ENCODE peak calls at places on chromosomes 3 and 15, in ten cellular contexts. One of them, this sample, is unnamed.

GRCh38 chr3:181265750-181266333 is 276.3 kb upstream of the DNAJC19 start:
- DNase-seq in stomach: no peak
- DNase-seq in HCT116: no peak
- DNase-seq in GM23338: no peak
- DNase-seq in K562: no peak
- DNase-seq in HepG2: no peak
- DNase-seq in SK-N-MC: no peak
- DNase-seq in HL-60: no peak
- DNase-seq in Panc1: no peak
- DNase-seq in transverse colon: no peak
- DNase-seq in this sample: peak

GRCh38 chr3:67093315-67093714 is 95.2 kb downstream of the KBTBD8 start:
- DNase-seq in HL-60: no peak
- DNase-seq in Panc1: no peak
- DNase-seq in SK-N-MC: no peak
- DNase-seq in transverse colon: no peak
- DNase-seq in stomach: no peak
- DNase-seq in HCT116: no peak
- DNase-seq in K562: no peak
- DNase-seq in GM23338: no peak
- DNase-seq in HepG2: no peak
- DNase-seq in this sample: no peak

GRCh38 chr15:100383302-100384107 is 41.7 kb upstream of the ADAMTS17 start:
- DNase-seq in HepG2: peak
- DNase-seq in HL-60: peak
- DNase-seq in GM23338: peak
- DNase-seq in stomach: no peak
- DNase-seq in transverse colon: peak
- DNase-seq in HCT116: peak
- DNase-seq in SK-N-MC: no peak
- DNase-seq in Panc1: no peak
- DNase-seq in K562: no peak
- DNase-seq in this sample: no peak

GRCh38 chr3:179015551-179016020 is 56.0 kb downstream of the ZMAT3 start:
- DNase-seq in HL-60: peak
- DNase-seq in HepG2: peak
- DNase-seq in transverse colon: peak
- DNase-seq in SK-N-MC: peak
- DNase-seq in stomach: peak
- DNase-seq in K562: peak
- DNase-seq in GM23338: peak
- DNase-seq in Panc1: peak
- DNase-seq in HCT116: peak
- DNase-seq in this sample: peak

GRCh38 chr15:71634820-71635219 is 175.5 kb upstream of the NR2E3 start:
- DNase-seq in HL-60: no peak
- DNase-seq in K562: no peak
- DNase-seq in GM23338: no peak
- DNase-seq in Panc1: no peak
- DNase-seq in stomach: no peak
- DNase-seq in transverse colon: no peak
- DNase-seq in HepG2: no peak
- DNase-seq in HCT116: no peak
- DNase-seq in SK-N-MC: no peak
- DNase-seq in this sample: peak

GRCh38 chr3:8237893-8238292 is 263.7 kb upstream of the LMCD1 start:
- DNase-seq in GM23338: no peak
- DNase-seq in HL-60: no peak
- DNase-seq in K562: no peak
- DNase-seq in HepG2: no peak
- DNase-seq in Panc1: no peak
- DNase-seq in transverse colon: no peak
- DNase-seq in stomach: no peak
- DNase-seq in HCT116: no peak
- DNase-seq in SK-N-MC: peak
- DNase-seq in this sample: no peak

GRCh38 chr15:99592135-99592845 is 26.5 kb downstream of the MEF2A start:
- DNase-seq in HL-60: no peak
- DNase-seq in GM23338: no peak
- DNase-seq in transverse colon: no peak
- DNase-seq in K562: no peak
- DNase-seq in SK-N-MC: peak
- DNase-seq in HepG2: no peak
- DNase-seq in Panc1: no peak
- DNase-seq in stomach: no peak
- DNase-seq in HCT116: no peak
- DNase-seq in this sample: peak

GRCh38 chr15:53759333-53759975 is at the start of gene WDR72:
- DNase-seq in Panc1: no peak
- DNase-seq in HepG2: no peak
- DNase-seq in transverse colon: peak
- DNase-seq in SK-N-MC: no peak
- DNase-seq in HCT116: no peak
- DNase-seq in HL-60: no peak
- DNase-seq in GM23338: peak
- DNase-seq in K562: peak
- DNase-seq in stomach: no peak
- DNase-seq in this sample: no peak

GRCh38 chr3:4751057-4752051 is 227.9 kb upstream of the BHLHE40 start:
- DNase-seq in SK-N-MC: no peak
- DNase-seq in K562: no peak
- DNase-seq in stomach: no peak
- DNase-seq in transverse colon: no peak
- DNase-seq in GM23338: no peak
- DNase-seq in HCT116: no peak
- DNase-seq in HL-60: peak
- DNase-seq in Panc1: no peak
- DNase-seq in HepG2: peak
- DNase-seq in this sample: peak

GRCh38 chr3:4752201-4753072 is 226.8 kb upstream of the BHLHE40 start:
- DNase-seq in K562: no peak
- DNase-seq in HCT116: no peak
- DNase-seq in SK-N-MC: no peak
- DNase-seq in GM23338: no peak
- DNase-seq in transverse colon: peak
- DNase-seq in HepG2: peak
- DNase-seq in stomach: no peak
- DNase-seq in HL-60: peak
- DNase-seq in Panc1: no peak
- DNase-seq in this sample: no peak

GRCh38 chr3:4749567-4750002 is 229.7 kb upstream of the BHLHE40 start:
- DNase-seq in K562: no peak
- DNase-seq in SK-N-MC: no peak
- DNase-seq in GM23338: no peak
- DNase-seq in stomach: no peak
- DNase-seq in Panc1: no peak
- DNase-seq in HepG2: no peak
- DNase-seq in HCT116: no peak
- DNase-seq in transverse colon: no peak
- DNase-seq in HL-60: no peak
- DNase-seq in this sample: no peak

GRCh38 chr3:4748701-4749378 is 230.4 kb upstream of the BHLHE40 start:
- DNase-seq in HL-60: no peak
- DNase-seq in transverse colon: no peak
- DNase-seq in stomach: no peak
- DNase-seq in Panc1: no peak
- DNase-seq in HCT116: no peak
- DNase-seq in K562: no peak
- DNase-seq in SK-N-MC: no peak
- DNase-seq in GM23338: no peak
- DNase-seq in HepG2: peak
- DNase-seq in this sample: no peak

DNA sequence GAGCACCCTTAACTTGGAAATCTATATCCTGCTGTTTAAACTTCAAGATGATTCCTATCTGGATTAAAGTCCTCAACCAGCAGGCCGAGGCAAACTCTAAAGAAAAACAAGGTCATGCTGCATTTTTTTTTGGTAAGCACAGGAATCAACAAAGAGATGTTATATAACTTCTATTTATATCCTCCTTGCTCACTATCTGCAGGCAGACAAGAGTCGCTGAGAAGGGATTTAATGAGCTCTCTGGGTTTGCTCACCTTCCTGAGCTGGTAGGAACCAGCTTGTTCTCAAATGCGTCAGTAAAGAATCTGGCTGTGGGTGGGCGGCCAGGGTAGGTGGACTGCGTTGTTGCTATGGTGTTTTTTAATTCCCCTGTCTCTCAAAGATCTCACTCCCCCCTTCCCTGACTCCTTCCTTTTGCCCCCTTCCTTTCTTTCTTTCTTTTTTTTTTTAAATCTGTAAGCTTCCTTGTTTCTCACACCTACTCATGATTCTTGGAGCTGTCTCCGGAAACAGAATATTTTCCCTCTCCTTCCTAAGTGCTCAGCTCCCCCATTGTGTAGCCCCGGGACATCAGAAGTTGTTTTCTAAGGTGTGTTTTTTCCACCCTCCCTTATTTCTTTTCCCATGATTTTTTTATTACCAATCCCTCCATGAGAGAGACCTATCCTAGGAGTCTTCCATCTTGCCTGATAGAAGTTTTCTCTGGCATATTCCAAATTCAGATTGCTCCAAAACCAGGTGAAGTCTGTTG is 228.8 kb upstream of the BHLHE40 start:
- DNase-seq in Panc1: no peak
- DNase-seq in transverse colon: no peak
- DNase-seq in K562: no peak
- DNase-seq in HepG2: peak
- DNase-seq in GM23338: no peak
- DNase-seq in HL-60: no peak
- DNase-seq in HCT116: no peak
- DNase-seq in stomach: no peak
- DNase-seq in SK-N-MC: no peak
- DNase-seq in this sample: peak
- TF ChIP-seq POLR2AphosphoS5 in Panc1: no peak
- TF ChIP-seq POLR2AphosphoS5 in transverse colon: peak
- TF ChIP-seq POLR2AphosphoS5 in K562: no peak
- TF ChIP-seq POLR2AphosphoS5 in HepG2: no peak
- TF ChIP-seq POLR2AphosphoS5 in GM23338: no peak
- TF ChIP-seq POLR2AphosphoS5 in HL-60: no peak
- TF ChIP-seq POLR2AphosphoS5 in HCT116: no peak
- TF ChIP-seq POLR2AphosphoS5 in stomach: no peak
- TF ChIP-seq POLR2AphosphoS5 in SK-N-MC: no peak
- TF ChIP-seq POLR2AphosphoS5 in this sample: no peak

GRCh38 chr3:11415099-11415498 is 142.9 kb downstream of the ATG7 start:
- DNase-seq in HCT116: no peak
- DNase-seq in HL-60: no peak
- DNase-seq in stomach: no peak
- DNase-seq in SK-N-MC: no peak
- DNase-seq in GM23338: no peak
- DNase-seq in Panc1: no peak
- DNase-seq in HepG2: no peak
- DNase-seq in transverse colon: no peak
- DNase-seq in K562: no peak
- DNase-seq in this sample: no peak
- TF ChIP-seq POLR2AphosphoS5 in HCT116: no peak
- TF ChIP-seq POLR2AphosphoS5 in HL-60: no peak
- TF ChIP-seq POLR2AphosphoS5 in stomach: no peak
- TF ChIP-seq POLR2AphosphoS5 in SK-N-MC: no peak
- TF ChIP-seq POLR2AphosphoS5 in GM23338: no peak
- TF ChIP-seq POLR2AphosphoS5 in Panc1: no peak
- TF ChIP-seq POLR2AphosphoS5 in HepG2: no peak
- TF ChIP-seq POLR2AphosphoS5 in transverse colon: no peak
- TF ChIP-seq POLR2AphosphoS5 in K562: no peak
- TF ChIP-seq POLR2AphosphoS5 in this sample: no peak

GRCh38 chr15:42349178-42349577 is 10.1 kb upstream of the CAPN3 start:
- DNase-seq in Panc1: no peak
- DNase-seq in HCT116: no peak
- DNase-seq in SK-N-MC: no peak
- DNase-seq in HepG2: no peak
- DNase-seq in stomach: no peak
- DNase-seq in K562: no peak
- DNase-seq in transverse colon: no peak
- DNase-seq in HL-60: no peak
- DNase-seq in GM23338: no peak
- DNase-seq in this sample: no peak

GRCh38 chr15:42344763-42345162 is 14.5 kb upstream of the CAPN3 start:
- DNase-seq in SK-N-MC: no peak
- DNase-seq in HL-60: no peak
- DNase-seq in Panc1: no peak
- DNase-seq in transverse colon: no peak
- DNase-seq in GM23338: no peak
- DNase-seq in K562: no peak
- DNase-seq in HCT116: no peak
- DNase-seq in HepG2: no peak
- DNase-seq in stomach: no peak
- DNase-seq in this sample: peak

GRCh38 chr15:42352401-42352800 is 6.9 kb upstream of the CAPN3 start:
- DNase-seq in transverse colon: no peak
- DNase-seq in HCT116: no peak
- DNase-seq in Panc1: no peak
- DNase-seq in HepG2: no peak
- DNase-seq in GM23338: no peak
- DNase-seq in HL-60: no peak
- DNase-seq in K562: no peak
- DNase-seq in SK-N-MC: no peak
- DNase-seq in stomach: no peak
- DNase-seq in this sample: no peak

GRCh38 chr15:42345502-42345901 is 13.8 kb upstream of the CAPN3 start:
- DNase-seq in HepG2: no peak
- DNase-seq in GM23338: no peak
- DNase-seq in HL-60: no peak
- DNase-seq in stomach: no peak
- DNase-seq in HCT116: no peak
- DNase-seq in transverse colon: no peak
- DNase-seq in Panc1: no peak
- DNase-seq in K562: no peak
- DNase-seq in SK-N-MC: no peak
- DNase-seq in this sample: no peak

DNA sequence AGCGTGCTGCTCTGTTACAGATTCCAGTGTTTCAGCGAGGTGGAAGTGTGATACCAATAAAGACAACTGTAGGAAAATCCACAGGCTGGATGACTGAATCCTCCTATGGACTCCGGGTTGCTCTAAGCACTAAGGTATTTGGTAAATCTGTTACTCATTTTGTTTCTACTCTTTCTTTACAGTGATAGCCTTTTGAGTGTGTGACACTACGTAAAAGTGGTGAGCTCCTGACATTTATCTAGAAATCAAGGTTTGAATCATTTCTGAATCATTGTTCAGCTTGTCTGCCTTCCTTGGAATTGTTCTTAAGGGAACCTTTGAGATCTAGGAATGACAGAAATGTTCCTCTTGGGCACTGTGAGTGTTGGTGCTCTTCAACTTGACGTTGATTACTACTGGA is 11.2 kb upstream of the CAPN3 start:
- DNase-seq in HCT116: no peak
- DNase-seq in HepG2: no peak
- DNase-seq in Panc1: no peak
- DNase-seq in K562: no peak
- DNase-seq in GM23338: no peak
- DNase-seq in HL-60: no peak
- DNase-seq in stomach: no peak
- DNase-seq in SK-N-MC: no peak
- DNase-seq in transverse colon: no peak
- DNase-seq in this sample: no peak
- TF ChIP-seq POLR2AphosphoS5 in HCT116: no peak
- TF ChIP-seq POLR2AphosphoS5 in HepG2: no peak
- TF ChIP-seq POLR2AphosphoS5 in Panc1: no peak
- TF ChIP-seq POLR2AphosphoS5 in K562: no peak
- TF ChIP-seq POLR2AphosphoS5 in GM23338: no peak
- TF ChIP-seq POLR2AphosphoS5 in HL-60: no peak
- TF ChIP-seq POLR2AphosphoS5 in stomach: no peak
- TF ChIP-seq POLR2AphosphoS5 in SK-N-MC: no peak
- TF ChIP-seq POLR2AphosphoS5 in transverse colon: no peak
- TF ChIP-seq POLR2AphosphoS5 in this sample: no peak

DNA sequence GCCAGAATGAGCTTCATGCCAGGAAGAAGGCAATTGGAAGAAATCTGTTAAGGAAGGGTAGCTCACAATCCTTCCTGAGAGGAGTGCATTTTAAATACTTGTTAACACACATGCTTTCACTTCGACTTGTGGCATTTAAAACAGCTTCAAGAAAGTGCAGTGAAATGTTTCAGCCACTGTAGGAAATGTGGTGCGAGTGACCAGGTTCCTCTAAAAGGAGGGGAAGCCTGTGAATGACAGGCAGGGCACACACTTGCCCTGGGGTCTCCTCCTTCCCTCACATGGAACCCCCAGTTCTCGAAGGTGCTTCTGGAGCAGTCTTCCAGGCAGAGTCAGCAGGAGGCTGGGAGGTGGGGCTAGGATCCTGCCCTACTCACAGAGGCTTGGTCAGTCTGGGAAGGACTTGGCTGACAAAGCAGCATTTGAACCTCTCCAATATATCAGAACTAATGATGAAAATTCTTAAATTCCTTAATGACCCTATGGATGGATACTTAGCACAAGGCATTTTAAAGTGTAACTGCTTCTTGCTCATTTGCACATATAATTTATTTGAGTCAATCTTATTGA is 358.6 kb downstream of the CHST2 start:
- DNase-seq in HCT116: no peak
- DNase-seq in K562: no peak
- DNase-seq in Panc1: no peak
- DNase-seq in SK-N-MC: no peak
- DNase-seq in GM23338: peak
- DNase-seq in stomach: no peak
- DNase-seq in HepG2: no peak
- DNase-seq in transverse colon: no peak
- DNase-seq in HL-60: no peak
- DNase-seq in this sample: no peak
- TF ChIP-seq POLR2AphosphoS5 in HCT116: no peak
- TF ChIP-seq POLR2AphosphoS5 in K562: no peak
- TF ChIP-seq POLR2AphosphoS5 in Panc1: no peak
- TF ChIP-seq POLR2AphosphoS5 in SK-N-MC: no peak
- TF ChIP-seq POLR2AphosphoS5 in GM23338: no peak
- TF ChIP-seq POLR2AphosphoS5 in stomach: no peak
- TF ChIP-seq POLR2AphosphoS5 in HepG2: no peak
- TF ChIP-seq POLR2AphosphoS5 in transverse colon: no peak
- TF ChIP-seq POLR2AphosphoS5 in HL-60: no peak
- TF ChIP-seq POLR2AphosphoS5 in this sample: no peak